ENCODE peak calls at places on chromosomes 5 and 9, in nine cellular contexts. B, Y, U, S, D, H, O, K and T are unnamed samples.

GRCh38 chr9:95980262-95981125 is 105.0 kb downstream of the ERCC6L2 start:
- DNase-seq in B (peak; percentile 44), Y (no peak), U (no peak), S (no peak), D (no peak), H (no peak), O (peak; percentile 14), K (no peak), T (no peak)

GRCh38 chr9:131097259-131097947 is 1.1 kb downstream of the AIF1L start:
- DNase-seq in B (no peak), Y (no peak), U (no peak), S (no peak), D (no peak), H (no peak), O (no peak), K (no peak), T (no peak)

GRCh38 chr9:101514056-101514455 is 19.6 kb upstream of the RNF20 start:
- DNase-seq in B (peak; percentile 44), Y (no peak), U (no peak), S (no peak), D (no peak), H (no peak), O (no peak), K (no peak), T (no peak)

GRCh38 chr5:90326995-90327394 is 82.6 kb downstream of the CETN3 start:
- DNase-seq in B (no peak), Y (no peak), U (no peak), S (no peak), D (no peak), H (no peak), O (no peak), K (no peak), T (no peak)

GRCh38 chr9:70061776-70062175 is 18.1 kb downstream of the MAMDC2 start:
- DNase-seq in B (no peak), Y (no peak), U (no peak), S (no peak), D (no peak), H (no peak), O (peak; percentile 47), K (no peak), T (no peak)

GRCh38 chr9:30673132-30673531 is 1711.3 kb upstream of the ACO1 start:
- DNase-seq in B (peak; percentile 70), Y (no peak), U (no peak), S (no peak), D (no peak), H (no peak), O (no peak), K (peak; percentile 3), T (no peak)

GRCh38 chr5:10567181-10567591 is 3.3 kb downstream of the ANKRD33B start:
- DNase-seq in B (no peak), Y (peak; percentile 56), U (no peak), S (peak; percentile 56), D (no peak), H (no peak), O (no peak), K (no peak), T (no peak)

GRCh38 chr5:3258050-3258449 is 337.6 kb upstream of the IRX1 start:
- DNase-seq in B (no peak), Y (no peak), U (no peak), S (no peak), D (no peak), H (no peak), O (no peak), K (no peak), T (no peak)

GRCh38 chr5:25414746-25415145 is 770.0 kb upstream of the CDH10 start:
- DNase-seq in B (peak; percentile 37), Y (no peak), U (no peak), S (no peak), D (no peak), H (no peak), O (no peak), K (peak; percentile 72), T (no peak)

GRCh38 chr5:130992095-130992494 is 173.0 kb downstream of the HINT1 start:
- DNase-seq in B (peak; percentile 18), Y (no peak), U (no peak), S (no peak), D (no peak), H (no peak), O (peak; percentile 24), K (no peak), T (no peak)

GRCh38 chr5:138945421-138946240 is 70.5 kb upstream of the LRRTM2 start:
- DNase-seq in B (no peak), Y (no peak), U (no peak), S (no peak), D (no peak), H (no peak), O (no peak), K (no peak), T (no peak)
- TF ChIP-seq CTCF in B (no peak), Y (no peak), U (no peak), S (no peak), D (no peak), H (no peak), O (no peak), K (no peak), T (no peak)

GRCh38 chr5:78760411-78761169 is 112.0 kb upstream of the LHFPL2 start:
- DNase-seq in B (no peak), Y (no peak), U (peak; percentile 27), S (no peak), D (no peak), H (no peak), O (no peak), K (no peak), T (no peak)
- TF ChIP-seq CTCF in B (peak; percentile 32), Y (no peak), U (no peak), S (no peak), D (no peak), H (no peak), O (peak; percentile 16), K (peak; percentile 50), T (no peak)

DNA sequence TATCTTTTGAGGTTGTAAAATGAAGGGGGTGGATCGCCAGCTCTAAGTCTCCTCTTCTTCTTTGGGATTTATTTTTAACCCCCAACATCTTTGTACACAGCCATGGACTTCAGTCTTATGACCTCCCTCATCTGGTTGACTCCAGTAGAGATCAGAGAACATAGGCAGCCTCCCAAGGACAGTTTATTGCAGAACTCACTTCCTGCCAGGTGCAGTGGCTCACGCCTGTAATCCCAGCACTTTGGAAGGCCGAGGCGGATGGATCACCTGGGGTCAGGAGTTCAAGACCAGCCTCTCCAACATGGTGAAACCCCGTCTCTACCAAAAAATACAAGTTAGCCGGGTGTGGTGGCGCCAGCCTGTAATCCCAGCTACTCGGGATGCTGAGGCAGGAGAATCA is 2.8 kb upstream of the BHMT start:
- DNase-seq in B (no peak), Y (no peak), U (no peak), S (no peak), D (no peak), H (no peak), O (no peak), K (no peak), T (no peak)
- TF ChIP-seq CTCF in B (no peak), Y (no peak), U (no peak), S (no peak), D (no peak), H (no peak), O (no peak), K (no peak), T (no peak)

GRCh38 chr5:137199201-137199600 is 299.9 kb downstream of the SPOCK1 start:
- DNase-seq in B (no peak), Y (no peak), U (no peak), S (no peak), D (no peak), H (no peak), O (no peak), K (no peak), T (no peak)

GRCh38 chr5:137199966-137200365 is 299.2 kb downstream of the SPOCK1 start:
- DNase-seq in B (peak; percentile 53), Y (no peak), U (peak; percentile 20), S (no peak), D (no peak), H (no peak), O (no peak), K (peak; percentile 44), T (no peak)

GRCh38 chr5:137200906-137201305 is 298.2 kb downstream of the SPOCK1 start:
- DNase-seq in B (no peak), Y (no peak), U (no peak), S (no peak), D (no peak), H (no peak), O (no peak), K (no peak), T (no peak)

GRCh38 chr5:137203011-137203632 is 296.0 kb downstream of the SPOCK1 start:
- DNase-seq in B (no peak), Y (no peak), U (no peak), S (no peak), D (no peak), H (no peak), O (no peak), K (no peak), T (no peak)

GRCh38 chr5:137201876-137202275 is 297.2 kb downstream of the SPOCK1 start:
- DNase-seq in B (peak; percentile 85), Y (no peak), U (peak; percentile 31), S (no peak), D (no peak), H (no peak), O (peak; percentile 48), K (peak; percentile 8), T (no peak)
- TF ChIP-seq CTCF in B (peak; percentile 39), Y (no peak), U (no peak), S (peak; percentile 61), D (no peak), H (no peak), O (peak; percentile 37), K (peak; percentile 37), T (no peak)

GRCh38 chr5:149317281-149318048 is 27.8 kb upstream of the GRPEL2 start:
- DNase-seq in B (peak; percentile 60), Y (no peak), U (peak; percentile 51), S (no peak), D (peak; percentile 83), H (no peak), O (peak; percentile 29), K (peak; percentile 86), T (no peak)
- TF ChIP-seq CTCF in B (peak; percentile 85), Y (peak; percentile 58), U (peak; percentile 87), S (peak; percentile 70), D (peak; percentile 61), H (no peak), O (peak; percentile 68), K (peak; percentile 98), T (peak; percentile 41)

DNA sequence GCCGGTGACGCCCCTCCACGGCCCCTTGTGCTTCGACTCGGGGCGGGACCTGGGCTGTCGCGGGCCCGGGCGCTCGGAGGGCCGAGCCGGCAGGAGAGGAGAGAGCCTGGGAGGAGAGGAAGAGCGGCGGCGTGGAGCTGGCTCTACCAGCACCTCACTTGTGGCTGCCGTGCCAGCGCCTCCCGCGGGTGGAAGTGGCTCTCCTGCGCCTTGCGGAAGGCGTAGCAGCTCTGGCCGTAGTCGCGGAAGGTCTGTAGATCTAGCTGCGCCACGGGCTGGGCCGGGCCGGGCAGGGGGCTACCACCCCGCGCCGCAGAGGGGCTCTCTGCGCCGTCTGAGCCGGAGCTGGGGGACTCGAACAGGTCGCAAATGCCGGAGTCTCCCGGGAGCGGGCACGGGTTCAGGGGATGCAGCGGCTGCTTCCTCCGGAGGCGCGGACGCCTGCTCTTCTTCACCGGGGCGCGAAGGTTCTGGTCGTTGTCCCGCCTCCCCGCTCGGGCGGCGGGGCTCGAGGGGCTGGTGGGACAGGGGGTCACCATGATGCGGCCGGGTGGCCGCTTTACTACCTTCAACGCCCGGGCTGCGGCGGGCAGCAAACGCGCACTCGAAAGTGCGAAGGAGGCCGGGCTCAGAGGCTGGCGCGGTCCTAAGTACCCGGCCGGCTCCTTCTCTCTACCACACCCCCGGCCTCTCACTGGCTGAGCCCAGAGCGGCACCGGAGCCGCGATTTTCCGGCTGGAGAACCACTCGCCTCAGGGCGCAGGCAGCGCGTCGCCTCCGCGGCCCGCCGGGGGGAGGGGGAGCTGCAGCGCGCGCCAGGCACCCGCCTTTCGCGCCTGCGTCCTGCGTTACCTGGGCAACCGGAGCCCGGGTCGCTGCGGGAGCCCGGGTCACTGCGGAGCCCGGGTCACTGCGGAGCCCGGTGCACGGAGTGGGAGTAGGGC is at the start of gene CCNO:
- DNase-seq in B (peak; percentile 92), Y (peak; percentile 79), U (peak; percentile 82), S (peak; percentile 86), D (peak; percentile 73), H (peak; percentile 45), O (peak; percentile 16), K (peak; percentile 84), T (peak; percentile 64)
- TF ChIP-seq CTCF in B (peak; percentile 25), Y (no peak), U (no peak), S (no peak), D (no peak), H (no peak), O (no peak), K (no peak), T (no peak)